ENCODE peak calls at places on chromosomes 11 and 22, in ten cellular contexts. Y is heart right ventricle, N is choroid plexus epithelial cell, V is kidney, W is thoracic aorta, S is breast epithelium, K is left ventricle myocardium inferior, O is lung, C is foreskin fibroblast, Q is HFF-Myc. J is an unnamed sample.

GRCh38 chr11:101129203-101129943 is at the start of gene PGR:
- DNase-seq in W (peak; percentile 28), K (peak; percentile 61), S (peak; percentile 56), O (peak; percentile 49), Y (peak; percentile 58), C (peak; percentile 3), Q (no peak), N (no peak), V (peak; percentile 68), J (no peak)

GRCh38 chr11:6443269-6444003 is 2.6 kb upstream of the HPX start:
- DNase-seq in V (peak; percentile 79), C (peak; percentile 77), N (peak; percentile 82), W (no peak), K (peak; percentile 44), O (peak; percentile 40), Y (peak; percentile 48), Q (no peak), S (peak; percentile 28), J (peak; percentile 63)

GRCh38 chr22:35039625-35040024 is 26.3 kb upstream of the ISX start:
- DNase-seq in Q (no peak), S (no peak), Y (no peak), K (no peak), V (no peak), O (no peak), W (no peak), N (no peak), C (no peak), J (no peak)

GRCh38 chr22:40597541-40598453 is 38.7 kb downstream of the MRTFA start:
- DNase-seq in C (peak; percentile 30), W (no peak), V (no peak), N (peak; percentile 27), Y (no peak), S (no peak), Q (no peak), O (no peak), K (no peak), J (no peak)

GRCh38 chr22:24140357-24140756 is 40.9 kb upstream of the SUSD2 start:
- DNase-seq in S (no peak), Q (no peak), W (no peak), C (peak; percentile 23), K (no peak), O (no peak), Y (peak; percentile 50), N (no peak), V (no peak), J (no peak)

GRCh38 chr11:110305169-110306018 is 9.0 kb upstream of the RDX start:
- DNase-seq in Q (no peak), O (no peak), C (no peak), Y (no peak), N (peak; percentile 47), W (no peak), K (no peak), S (no peak), V (no peak), J (no peak)

GRCh38 chr22:37569009-37569920 is 9.0 kb downstream of the CDC42EP1 start:
- DNase-seq in O (peak; percentile 71), Q (no peak), W (no peak), N (no peak), C (peak; percentile 32), S (no peak), V (no peak), K (no peak), Y (no peak), J (no peak)

GRCh38 chr11:123526027-123526805 is 96.1 kb downstream of the GRAMD1B start:
- DNase-seq in K (no peak), Y (no peak), Q (no peak), W (no peak), N (no peak), S (no peak), C (no peak), O (no peak), V (no peak), J (no peak)

GRCh38 chr22:27492566-27493201 is 308.9 kb downstream of the MN1 start:
- DNase-seq in S (no peak), V (no peak), O (no peak), W (no peak), C (no peak), Y (no peak), K (no peak), N (no peak), Q (no peak), J (peak; percentile 21)

GRCh38 chr11:45021692-45022130 is 71.0 kb upstream of the TP53I11 start:
- DNase-seq in V (peak; percentile 86), S (peak; percentile 33), N (peak; percentile 31), O (peak; percentile 53), Y (peak; percentile 83), C (peak; percentile 19), W (peak; percentile 23), K (peak; percentile 84), Q (no peak), J (no peak)

GRCh38 chr11:43508511-43508918 is 149.8 kb downstream of the TTC17 start:
- DNase-seq in Y (no peak), N (peak; percentile 76), S (no peak), Q (no peak), O (no peak), K (no peak), C (peak; percentile 54), V (no peak), W (no peak), J (no peak)

GRCh38 chr22:46964773-46965550 is 202.5 kb downstream of the TBC1D22A start:
- DNase-seq in Q (no peak), V (peak; percentile 45), O (no peak), K (no peak), S (no peak), Y (no peak), C (no peak), N (no peak), W (no peak), J (no peak)

GRCh38 chr11:69249641-69250502 is 44.1 kb upstream of the MYEOV start:
- DNase-seq in V (peak; percentile 59), O (peak; percentile 70), Y (no peak), S (no peak), Q (no peak), K (no peak), C (peak; percentile 30), W (no peak), N (peak; percentile 79), J (no peak)

GRCh38 chr11:65107078-65107477 is 4.6 kb upstream of the TM7SF2 start:
- DNase-seq in V (peak; percentile 66), Q (no peak), K (no peak), Y (no peak), C (no peak), W (no peak), N (no peak), S (no peak), O (no peak), J (no peak)

GRCh38 chr11:63210111-63210510 is 33.3 kb downstream of the SLC22A25 start:
- DNase-seq in Y (no peak), K (no peak), N (no peak), W (no peak), O (no peak), V (no peak), Q (no peak), S (no peak), C (no peak), J (no peak)

GRCh38 chr11:63212742-63213141 is 30.7 kb downstream of the SLC22A25 start:
- DNase-seq in N (peak; percentile 38), S (no peak), Q (peak; percentile 1), C (peak; percentile 35), K (no peak), O (no peak), W (no peak), Y (no peak), V (no peak), J (peak; percentile 13)
- TF ChIP-seq CTCF in N (peak; percentile 67), S (peak; percentile 38), Q (peak; percentile 50), C (peak; percentile 52), K (peak; percentile 48), O (peak; percentile 21), W (no peak), Y (peak; percentile 49), V (peak; percentile 52), J (peak; percentile 45)

DNA sequence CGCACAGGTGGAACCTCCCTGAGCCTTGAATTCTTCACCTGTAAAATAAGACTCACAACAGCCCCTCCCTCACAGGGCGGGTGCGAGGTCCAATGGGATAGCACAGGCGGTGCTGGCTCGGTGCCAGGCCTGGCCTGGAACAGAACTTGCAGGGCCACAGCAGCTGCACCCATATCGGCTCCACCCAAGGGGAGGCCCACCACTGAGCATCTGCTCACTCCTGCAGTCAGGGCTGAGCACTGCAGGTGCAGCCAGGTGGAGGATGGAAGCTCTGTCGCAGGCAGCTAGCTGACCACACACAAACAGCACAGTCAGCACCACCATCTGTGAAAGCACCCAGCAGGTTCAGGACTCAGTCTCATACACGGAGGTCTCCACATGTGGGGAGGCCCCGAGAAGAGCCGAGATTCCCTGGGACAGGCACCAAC is 19.6 kb downstream of the VPS37C start:
- DNase-seq in O (no peak), N (no peak), Q (no peak), V (peak; percentile 83), S (no peak), K (no peak), Y (peak; percentile 47), C (no peak), W (no peak), J (peak; percentile 44)
- H3K4me3 ChIP-seq in O (no peak overlapping the region), N (no peak overlapping the region), Q (no peak overlapping the region), V (no peak overlapping the region), S (no peak overlapping the region), K (no peak overlapping the region), Y (no peak overlapping the region), C (no peak overlapping the region), W (no peak overlapping the region), J (no peak overlapping the region)

GRCh38 chr11:23956586-23956985 is 540.3 kb upstream of the LUZP2 start:
- DNase-seq in Q (no peak), N (peak; percentile 36), W (no peak), V (no peak), K (no peak), S (no peak), C (no peak), Y (no peak), O (no peak), J (no peak)
- TF ChIP-seq CTCF in Q (no peak), N (no peak), W (no peak), V (no peak), K (no peak), S (no peak), C (no peak), Y (no peak), O (no peak), J (no peak)

GRCh38 chr11:105611837-105612480 is 2.1 kb downstream of the GRIA4 start:
- DNase-seq in K (no peak), W (no peak), V (no peak), Y (no peak), O (no peak), N (no peak), S (no peak), C (peak; percentile 4), Q (no peak), J (no peak)

GRCh38 chr11:105610796-105611361 is 1.0 kb downstream of the GRIA4 start:
- DNase-seq in Q (no peak), S (no peak), Y (no peak), C (no peak), V (no peak), K (no peak), N (no peak), O (no peak), W (no peak), J (no peak)

GRCh38 chr11:105609832-105610781 is at the start of gene GRIA4:
- DNase-seq in W (no peak), N (peak; percentile 56), Y (peak; percentile 9), Q (no peak), O (no peak), V (peak; percentile 70), C (peak; percentile 81), K (no peak), S (peak; percentile 43), J (no peak)

GRCh38 chr11:105611414-105611813 is 1.5 kb downstream of the GRIA4 start:
- DNase-seq in S (no peak), O (no peak), N (no peak), W (no peak), Q (no peak), V (no peak), K (no peak), Y (no peak), C (peak; percentile 5), J (no peak)

GRCh38 chr11:105609341-105609781 is 512 bp upstream of the GRIA4 start:
- DNase-seq in Q (no peak), Y (no peak), N (peak; percentile 63), V (no peak), W (no peak), K (no peak), C (peak; percentile 50), O (no peak), S (peak; percentile 36), J (peak; percentile 36)
- H3K4me3 ChIP-seq in Q (no peak overlapping the region), Y (no peak overlapping the region), N (peak overlapping the region; percentile 17), V (peak overlapping the region; percentile 23), W (peak overlapping the region; percentile 67), K (peak overlapping the region; percentile 58), C (peak overlapping the region; percentile 67), O (no peak overlapping the region), S (peak overlapping the region; percentile 58), J (no peak overlapping the region)